ENCODE peak calls at places on chromosomes 12 and 14, in four cellular contexts. One of them, this sample, is unnamed.

GRCh38 chr14:59464651-59465569 is at the start of gene GPR135:
- DNase-seq in HepG2: peak; percentile 24
- DNase-seq in K562: peak; percentile 9
- DNase-seq in GM12878: no peak
- DNase-seq in this sample: no peak

GRCh38 chr14:98798099-98798498 is 473.9 kb downstream of the BCL11B start:
- DNase-seq in HepG2: no peak
- DNase-seq in K562: no peak
- DNase-seq in GM12878: no peak
- DNase-seq in this sample: peak; percentile 20

GRCh38 chr14:31842905-31843304 is 234.2 kb upstream of the ARHGAP5 start:
- DNase-seq in HepG2: no peak
- DNase-seq in K562: no peak
- DNase-seq in GM12878: no peak
- DNase-seq in this sample: no peak

GRCh38 chr14:101019974-101020710 is 116.6 kb upstream of the RTL1 start:
- DNase-seq in HepG2: no peak
- DNase-seq in K562: no peak
- DNase-seq in GM12878: no peak
- DNase-seq in this sample: no peak

GRCh38 chr14:100472094-100472455 is 115.1 kb downstream of the BEGAIN start:
- DNase-seq in HepG2: no peak
- DNase-seq in K562: no peak
- DNase-seq in GM12878: no peak
- DNase-seq in this sample: no peak

GRCh38 chr12:59724011-59724703 is 128.3 kb downstream of the SLC16A7 start:
- DNase-seq in HepG2: peak; percentile 50
- DNase-seq in K562: no peak
- DNase-seq in GM12878: no peak
- DNase-seq in this sample: no peak

GRCh38 chr14:97106609-97107008 is 309.4 kb downstream of the VRK1 start:
- DNase-seq in HepG2: no peak
- DNase-seq in K562: no peak
- DNase-seq in GM12878: no peak
- DNase-seq in this sample: no peak

GRCh38 chr14:77543637-77544334 is 45.2 kb upstream of the ISM2 start:
- DNase-seq in HepG2: no peak
- DNase-seq in K562: no peak
- DNase-seq in GM12878: no peak
- DNase-seq in this sample: no peak

GRCh38 chr14:57297852-57298251 is 29.1 kb downstream of the AP5M1 start:
- DNase-seq in HepG2: no peak
- DNase-seq in K562: no peak
- DNase-seq in GM12878: no peak
- DNase-seq in this sample: no peak

GRCh38 chr14:57290753-57291152 is 22.0 kb downstream of the AP5M1 start:
- DNase-seq in HepG2: no peak
- DNase-seq in K562: no peak
- DNase-seq in GM12878: no peak
- DNase-seq in this sample: no peak

GRCh38 chr14:57291692-57292647 is 23.2 kb downstream of the AP5M1 start:
- DNase-seq in HepG2: peak; percentile 72
- DNase-seq in K562: no peak
- DNase-seq in GM12878: no peak
- DNase-seq in this sample: no peak

GRCh38 chr14:57295261-57295660 is 26.5 kb downstream of the AP5M1 start:
- DNase-seq in HepG2: no peak
- DNase-seq in K562: no peak
- DNase-seq in GM12878: no peak
- DNase-seq in this sample: no peak

GRCh38 chr14:57293851-57294837 is 25.4 kb downstream of the AP5M1 start:
- DNase-seq in HepG2: no peak
- DNase-seq in K562: no peak
- DNase-seq in GM12878: no peak
- DNase-seq in this sample: no peak
- TF ChIP-seq FOXM1 in HepG2: no peak
- TF ChIP-seq FOXM1 in K562: no peak
- TF ChIP-seq FOXM1 in GM12878: no peak
- TF ChIP-seq FOXM1 in this sample: no peak

GRCh38 chr12:87760943-87761342 is 268.3 kb downstream of the C12orf50 start:
- DNase-seq in HepG2: no peak
- DNase-seq in K562: no peak
- DNase-seq in GM12878: no peak
- DNase-seq in this sample: no peak
- TF ChIP-seq BHLHE40 in HepG2: no peak
- TF ChIP-seq BHLHE40 in K562: no peak
- TF ChIP-seq BHLHE40 in GM12878: no peak
- TF ChIP-seq BHLHE40 in this sample: no peak

GRCh38 chr14:68793734-68794129 is 865 bp upstream of the ZFP36L1 start:
- DNase-seq in HepG2: no peak
- DNase-seq in K562: peak; percentile 15
- DNase-seq in GM12878: no peak
- DNase-seq in this sample: no peak

GRCh38 chr14:68794130-68794855 is 1.4 kb upstream of the ZFP36L1 start:
- DNase-seq in HepG2: peak; percentile 74
- DNase-seq in K562: no peak
- DNase-seq in GM12878: no peak
- DNase-seq in this sample: peak; percentile 31

GRCh38 chr14:68792022-68792829 is 641 bp downstream of the ZFP36L1 start:
- DNase-seq in HepG2: no peak
- DNase-seq in K562: peak; percentile 26
- DNase-seq in GM12878: no peak
- DNase-seq in this sample: no peak

GRCh38 chr14:68791078-68791983 is 1.5 kb downstream of the ZFP36L1 start:
- DNase-seq in HepG2: no peak
- DNase-seq in K562: no peak
- DNase-seq in GM12878: no peak
- DNase-seq in this sample: no peak

GRCh38 chr14:68792830-68793733 is at the start of gene ZFP36L1:
- DNase-seq in HepG2: peak; percentile 89
- DNase-seq in K562: peak; percentile 79
- DNase-seq in GM12878: peak; percentile 85
- DNase-seq in this sample: peak; percentile 69
- TF ChIP-seq FOXM1 in HepG2: no peak
- TF ChIP-seq FOXM1 in K562: no peak
- TF ChIP-seq FOXM1 in GM12878: no peak
- TF ChIP-seq FOXM1 in this sample: peak; percentile 32

GRCh38 chr12:26787125-26787495 is 45.9 kb downstream of the ITPR2 start:
- DNase-seq in HepG2: no peak
- DNase-seq in K562: no peak
- DNase-seq in GM12878: no peak
- DNase-seq in this sample: no peak

GRCh38 chr12:26786491-26787124 is 46.4 kb downstream of the ITPR2 start:
- DNase-seq in HepG2: no peak
- DNase-seq in K562: no peak
- DNase-seq in GM12878: no peak
- DNase-seq in this sample: no peak

GRCh38 chr12:26782372-26783132 is 50.4 kb downstream of the ITPR2 start:
- DNase-seq in HepG2: no peak
- DNase-seq in K562: no peak
- DNase-seq in GM12878: no peak
- DNase-seq in this sample: no peak

GRCh38 chr12:26783791-26784379 is 49.1 kb downstream of the ITPR2 start:
- DNase-seq in HepG2: no peak
- DNase-seq in K562: no peak
- DNase-seq in GM12878: no peak
- DNase-seq in this sample: no peak

GRCh38 chr12:26783133-26783531 is 49.9 kb downstream of the ITPR2 start:
- DNase-seq in HepG2: no peak
- DNase-seq in K562: no peak
- DNase-seq in GM12878: no peak
- DNase-seq in this sample: no peak
- TF ChIP-seq BHLHE40 in HepG2: no peak
- TF ChIP-seq BHLHE40 in K562: no peak
- TF ChIP-seq BHLHE40 in GM12878: no peak
- TF ChIP-seq BHLHE40 in this sample: no peak

GRCh38 chr12:101501410-101502045 is 26.4 kb downstream of the SPIC start:
- DNase-seq in HepG2: no peak
- DNase-seq in K562: no peak
- DNase-seq in GM12878: no peak
- DNase-seq in this sample: no peak
- TF ChIP-seq FOXM1 in HepG2: no peak
- TF ChIP-seq FOXM1 in K562: no peak
- TF ChIP-seq FOXM1 in GM12878: no peak
- TF ChIP-seq FOXM1 in this sample: no peak

GRCh38 chr14:75909630-75910029 is 72.2 kb downstream of the TGFB3 start:
- DNase-seq in HepG2: no peak
- DNase-seq in K562: no peak
- DNase-seq in GM12878: no peak
- DNase-seq in this sample: no peak

GRCh38 chr14:75906228-75906627 is 75.6 kb downstream of the TGFB3 start:
- DNase-seq in HepG2: no peak
- DNase-seq in K562: no peak
- DNase-seq in GM12878: no peak
- DNase-seq in this sample: no peak

GRCh38 chr14:75907722-75908330 is 74.0 kb downstream of the TGFB3 start:
- DNase-seq in HepG2: no peak
- DNase-seq in K562: no peak
- DNase-seq in GM12878: no peak
- DNase-seq in this sample: no peak

GRCh38 chr14:75905505-75905904 is 76.3 kb downstream of the TGFB3 start:
- DNase-seq in HepG2: no peak
- DNase-seq in K562: no peak
- DNase-seq in GM12878: no peak
- DNase-seq in this sample: no peak

GRCh38 chr14:75906680-75907280 is 75.0 kb downstream of the TGFB3 start:
- DNase-seq in HepG2: peak; percentile 36
- DNase-seq in K562: peak; percentile 50
- DNase-seq in GM12878: no peak
- DNase-seq in this sample: peak; percentile 54
- TF ChIP-seq BHLHE40 in HepG2: no peak
- TF ChIP-seq BHLHE40 in K562: no peak
- TF ChIP-seq BHLHE40 in GM12878: no peak
- TF ChIP-seq BHLHE40 in this sample: no peak

DNA sequence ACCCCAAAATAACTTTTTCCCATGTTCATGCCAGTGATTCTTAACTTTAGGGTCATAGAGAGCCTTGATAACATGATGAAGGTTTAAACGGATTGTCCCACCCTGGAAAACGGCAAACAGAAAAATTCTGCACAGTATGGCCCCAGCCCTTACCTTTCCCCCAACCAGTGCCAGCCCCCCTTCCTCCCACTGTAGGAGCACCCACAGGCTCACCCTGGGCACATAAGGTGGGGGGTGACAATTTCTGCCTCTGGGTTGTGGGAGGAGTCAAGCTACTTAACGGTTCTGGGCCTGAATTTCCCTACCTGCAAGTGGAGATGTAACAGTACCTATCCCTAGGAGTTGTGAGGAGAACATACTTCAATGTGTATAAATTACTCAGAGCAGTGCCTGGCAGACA is 18.1 kb downstream of the XRCC3 start:
- DNase-seq in HepG2: no peak
- DNase-seq in K562: no peak
- DNase-seq in GM12878: no peak
- DNase-seq in this sample: no peak
- TF ChIP-seq FOXM1 in HepG2: no peak
- TF ChIP-seq FOXM1 in K562: no peak
- TF ChIP-seq FOXM1 in GM12878: no peak
- TF ChIP-seq FOXM1 in this sample: no peak

DNA sequence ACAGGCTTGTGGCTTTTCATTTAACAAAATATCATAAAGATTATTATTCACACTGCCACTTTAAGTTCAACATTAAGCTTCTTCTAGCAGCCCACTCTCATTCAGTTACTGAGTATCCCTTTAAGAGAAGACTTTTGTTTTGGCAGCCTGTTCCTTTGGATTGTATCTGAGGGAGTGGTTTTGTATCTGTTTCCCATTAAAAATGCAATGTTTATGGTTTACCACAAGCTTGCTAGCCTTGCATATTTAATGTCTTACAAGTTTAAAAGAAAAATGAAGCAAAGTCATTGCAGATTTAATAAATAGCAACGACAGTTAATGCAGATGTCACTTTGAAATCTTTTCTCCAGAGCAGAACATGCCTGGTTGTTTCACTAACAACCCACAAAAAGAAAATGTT is 2.0 kb downstream of the DCN start:
- DNase-seq in HepG2: no peak
- DNase-seq in K562: no peak
- DNase-seq in GM12878: no peak
- DNase-seq in this sample: no peak
- TF ChIP-seq BHLHE40 in HepG2: no peak
- TF ChIP-seq BHLHE40 in K562: no peak
- TF ChIP-seq BHLHE40 in GM12878: no peak
- TF ChIP-seq BHLHE40 in this sample: no peak

DNA sequence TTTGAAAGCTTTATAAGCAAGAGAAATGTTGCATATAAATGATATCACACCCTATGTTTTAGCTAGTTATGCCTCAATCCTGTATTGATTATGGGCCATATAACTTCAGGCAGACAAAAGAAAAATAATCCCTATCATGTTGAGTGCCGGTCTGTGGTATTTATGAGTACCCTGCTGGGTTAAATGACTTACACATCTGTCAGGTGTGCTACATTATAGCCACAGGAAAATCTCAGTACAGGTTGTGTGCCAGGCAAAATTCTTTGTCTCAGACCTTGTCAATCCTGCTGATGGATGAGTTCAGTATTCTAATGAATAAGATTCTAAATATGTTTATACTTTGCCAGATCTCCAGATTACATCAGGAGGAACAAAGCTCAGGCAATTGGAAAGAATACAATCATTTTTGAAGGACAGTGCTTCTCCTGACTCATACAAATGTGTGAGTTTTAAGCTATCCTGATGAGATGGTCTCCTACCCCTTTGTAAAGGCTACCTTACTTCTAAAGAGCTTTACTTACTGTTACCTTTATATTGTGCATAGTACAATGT is 109.8 kb upstream of the FOXG1 start:
- DNase-seq in HepG2: no peak
- DNase-seq in K562: no peak
- DNase-seq in GM12878: no peak
- DNase-seq in this sample: no peak
- TF ChIP-seq FOXM1 in HepG2: no peak
- TF ChIP-seq FOXM1 in K562: no peak
- TF ChIP-seq FOXM1 in GM12878: no peak
- TF ChIP-seq FOXM1 in this sample: no peak